ENCODE peak calls at places on chromosomes 13 and 19, in five cellular contexts. K is endothelial cell, D is posterior cingulate gyrus, Y is anterior cingulate cortex, H is T-helper 1 cell. Q is an unnamed sample.

GRCh38 chr19:13621413-13621812 is 115.1 kb upstream of the CACNA1A start:
- DNase-seq in D (no peak), K (no peak), Y (no peak), H (no peak), Q (peak)

GRCh38 chr19:38657633-38658222 is 10.3 kb downstream of the ACTN4 start:
- DNase-seq in H (no peak), Y (no peak), K (no peak), D (no peak), Q (peak)

GRCh38 chr19:14347999-14348889 is 33.0 kb upstream of the ADGRE5 start:
- DNase-seq in H (peak), D (peak), Y (peak), K (peak), Q (no peak)

GRCh38 chr13:106173346-106173745 is 362.1 kb downstream of the EFNB2 start:
- DNase-seq in H (no peak), Y (no peak), D (no peak), K (no peak), Q (no peak)

GRCh38 chr19:49570997-49571676 is 9.2 kb downstream of the NOSIP start:
- DNase-seq in D (no peak), K (no peak), H (no peak), Y (no peak), Q (no peak)

GRCh38 chr19:36604656-36605100 is 435 bp upstream of the ZNF382 start:
- DNase-seq in D (peak), H (peak), Y (peak), K (peak), Q (peak)

GRCh38 chr13:30607908-30608307 is 9.8 kb upstream of the USPL1 start:
- DNase-seq in Y (no peak), K (no peak), H (peak), D (no peak), Q (peak)

GRCh38 chr19:295687-296370 is 4.6 kb upstream of the PLPP2 start:
- DNase-seq in Y (no peak), H (no peak), K (no peak), D (no peak), Q (no peak)

GRCh38 chr19:23346696-23347095 is 48.6 kb downstream of the ZNF91 start:
- DNase-seq in K (no peak), Y (no peak), D (no peak), H (no peak), Q (no peak)

GRCh38 chr13:97849305-97849704 is 104.2 kb upstream of the IPO5 start:
- DNase-seq in D (no peak), H (no peak), Y (no peak), K (no peak), Q (peak)

GRCh38 chr19:19234220-19234816 is 22.6 kb downstream of the NCAN start:
- DNase-seq in Y (no peak), D (no peak), H (no peak), K (no peak), Q (no peak)

GRCh38 chr19:2032296-2032941 is 16.9 kb upstream of the BTBD2 start:
- DNase-seq in D (peak), H (no peak), Y (peak), K (peak), Q (peak)

GRCh38 chr13:93037780-93038179 is 188.8 kb upstream of the GPC6 start:
- DNase-seq in K (no peak), D (no peak), Y (no peak), H (no peak), Q (no peak)

GRCh38 chr19:23904406-23904805 is 10.3 kb upstream of the ZNF726 start:
- DNase-seq in Y (no peak), D (no peak), K (no peak), H (no peak), Q (no peak)

GRCh38 chr13:26062853-26063444 is 11.1 kb upstream of the SHISA2 start:
- DNase-seq in D (peak), Y (no peak), H (no peak), K (peak), Q (peak)

GRCh38 chr13:43285891-43286602 is 262.7 kb downstream of the DNAJC15 start:
- DNase-seq in D (no peak), Y (no peak), H (no peak), K (no peak), Q (no peak)

GRCh38 chr19:46486358-46486757 is 9.3 kb downstream of the PNMA8B start:
- DNase-seq in H (no peak), K (no peak), Y (no peak), D (no peak), Q (no peak)

GRCh38 chr19:2579678-2580280 is 103.9 kb downstream of the GADD45B start:
- DNase-seq in H (no peak), K (no peak), D (no peak), Y (no peak), Q (no peak)

GRCh38 chr13:21033866-21034601 is 27.4 kb downstream of the LATS2 start:
- DNase-seq in K (no peak), D (no peak), Y (no peak), H (no peak), Q (peak)

GRCh38 chr13:51770160-51770559 is 33.8 kb downstream of the DHRS12 start:
- DNase-seq in Y (no peak), D (no peak), K (no peak), H (no peak), Q (no peak)

GRCh38 chr19:16509141-16510061 is 13.2 kb downstream of the C19orf44 start:
- DNase-seq in K (no peak), H (no peak), D (peak), Y (peak), Q (no peak)

GRCh38 chr13:50529154-50529882 is 314.2 kb downstream of the DLEU7 start:
- DNase-seq in K (no peak), D (peak), Y (peak), H (no peak), Q (peak)

GRCh38 chr13:31096624-31097302 is 64.9 kb downstream of the HSPH1 start:
- DNase-seq in H (no peak), Y (no peak), K (no peak), D (no peak), Q (peak)

GRCh38 chr19:7771072-7771471 is 8.0 kb downstream of the CLEC4M start:
- DNase-seq in D (no peak), Y (no peak), K (no peak), H (no peak), Q (no peak)

GRCh38 chr19:49161987-49162386 is 4.4 kb downstream of the TRPM4 start:
- DNase-seq in K (no peak), H (no peak), D (no peak), Y (no peak), Q (no peak)

GRCh38 chr19:29872224-29872731 is 60.5 kb downstream of the CCNE1 start:
- DNase-seq in D (no peak), H (no peak), K (peak), Y (no peak), Q (no peak)

GRCh38 chr13:49502954-49503353 is 7.2 kb downstream of the PHF11 start:
- DNase-seq in K (no peak), Y (no peak), H (no peak), D (no peak), Q (no peak)

GRCh38 chr13:98089826-98090225 is 53.1 kb upstream of the FARP1 start:
- DNase-seq in D (no peak), K (no peak), H (no peak), Y (no peak), Q (no peak)

GRCh38 chr13:58587183-58587582 is 955.6 kb downstream of the PCDH17 start:
- DNase-seq in H (no peak), K (no peak), D (no peak), Y (no peak), Q (no peak)

GRCh38 chr13:40346592-40346991 is 319.8 kb downstream of the FOXO1 start:
- DNase-seq in Y (no peak), K (no peak), H (no peak), D (no peak), Q (no peak)

GRCh38 chr19:6761053-6761676 is 6.1 kb downstream of the SH2D3A start:
- DNase-seq in K (no peak), Y (no peak), H (no peak), D (no peak), Q (no peak)

GRCh38 chr13:28849441-28849840 is 29.3 kb downstream of the MTUS2 start:
- DNase-seq in D (no peak), H (no peak), Y (no peak), K (no peak), Q (no peak)

GRCh38 chr13:50131998-50132936 is 117.0 kb downstream of the KCNRG start:
- DNase-seq in H (no peak), D (no peak), Y (no peak), K (no peak), Q (no peak)

GRCh38 chr19:44617481-44617880 is 4.1 kb downstream of the IGSF23 start:
- DNase-seq in K (no peak), H (no peak), D (no peak), Y (no peak), Q (no peak)

GRCh38 chr19:32201211-32201610 is 144.2 kb upstream of the ZNF507 start:
- DNase-seq in K (no peak), Y (no peak), D (no peak), H (no peak), Q (no peak)

GRCh38 chr13:60654405-60654804 is 257.4 kb downstream of the TDRD3 start:
- DNase-seq in Y (no peak), D (peak), K (peak), H (no peak), Q (no peak)